ENCODE peak calls at places on chromosomes 5 and 9, in six cellular contexts. One of them, this sample, is unnamed.
A peak's percentile ranks its signal among the peaks of the same experiment; 100 is the strongest.

GRCh38 chr9:130478731-130479575 is 34.2 kb downstream of the ASS1 start:
- DNase-seq in AG10803: no peak
- DNase-seq in ovary: no peak
- DNase-seq in upper lobe of right lung: no peak
- DNase-seq in left ventricle myocardium inferior: no peak
- DNase-seq in breast epithelium: no peak
- DNase-seq in this sample: no peak

GRCh38 chr5:130289132-130290088 is 385.1 kb downstream of the CHSY3 start:
- DNase-seq in AG10803: peak; percentile 23
- DNase-seq in left ventricle myocardium inferior: no peak
- DNase-seq in upper lobe of right lung: no peak
- DNase-seq in breast epithelium: no peak
- DNase-seq in ovary: no peak
- DNase-seq in this sample: no peak

GRCh38 chr5:120304653-120305052 is 159.4 kb upstream of the PRR16 start:
- DNase-seq in ovary: no peak
- DNase-seq in left ventricle myocardium inferior: no peak
- DNase-seq in breast epithelium: no peak
- DNase-seq in upper lobe of right lung: no peak
- DNase-seq in AG10803: peak; percentile 86
- DNase-seq in this sample: no peak

GRCh38 chr9:100087218-100087617 is 11.6 kb downstream of the ERP44 start:
- DNase-seq in ovary: no peak
- DNase-seq in breast epithelium: no peak
- DNase-seq in left ventricle myocardium inferior: no peak
- DNase-seq in upper lobe of right lung: no peak
- DNase-seq in AG10803: peak; percentile 11
- DNase-seq in this sample: no peak

GRCh38 chr9:134617836-134618162 is 23.8 kb upstream of the COL5A1 start:
- DNase-seq in upper lobe of right lung: peak; percentile 41
- DNase-seq in AG10803: no peak
- DNase-seq in ovary: no peak
- DNase-seq in breast epithelium: no peak
- DNase-seq in left ventricle myocardium inferior: no peak
- DNase-seq in this sample: peak; percentile 79

GRCh38 chr9:97985058-97985861 is 2.1 kb downstream of the ANP32B start:
- DNase-seq in ovary: no peak
- DNase-seq in upper lobe of right lung: no peak
- DNase-seq in left ventricle myocardium inferior: no peak
- DNase-seq in breast epithelium: peak; percentile 53
- DNase-seq in AG10803: peak; percentile 20
- DNase-seq in this sample: no peak

GRCh38 chr9:126853667-126854066 is 6.8 kb upstream of the ZBTB34 start:
- DNase-seq in left ventricle myocardium inferior: no peak
- DNase-seq in ovary: no peak
- DNase-seq in breast epithelium: no peak
- DNase-seq in AG10803: peak; percentile 64
- DNase-seq in upper lobe of right lung: no peak
- DNase-seq in this sample: no peak

GRCh38 chr5:133230823-133231578 is 179.2 kb downstream of the HSPA4 start:
- DNase-seq in AG10803: no peak
- DNase-seq in ovary: no peak
- DNase-seq in upper lobe of right lung: no peak
- DNase-seq in left ventricle myocardium inferior: no peak
- DNase-seq in breast epithelium: no peak
- DNase-seq in this sample: no peak

GRCh38 chr5:79795764-79796398 is 106.2 kb downstream of the CMYA5 start:
- DNase-seq in breast epithelium: peak; percentile 58
- DNase-seq in left ventricle myocardium inferior: peak; percentile 59
- DNase-seq in ovary: peak; percentile 55
- DNase-seq in upper lobe of right lung: no peak
- DNase-seq in AG10803: peak; percentile 18
- DNase-seq in this sample: no peak

GRCh38 chr5:116788851-116789403 is 214.3 kb upstream of the SEMA6A start:
- DNase-seq in breast epithelium: no peak
- DNase-seq in ovary: no peak
- DNase-seq in upper lobe of right lung: no peak
- DNase-seq in left ventricle myocardium inferior: no peak
- DNase-seq in AG10803: no peak
- DNase-seq in this sample: no peak

GRCh38 chr9:21455320-21455719 is 15.1 kb downstream of the IFNA1 start:
- DNase-seq in breast epithelium: no peak
- DNase-seq in upper lobe of right lung: no peak
- DNase-seq in ovary: no peak
- DNase-seq in left ventricle myocardium inferior: no peak
- DNase-seq in AG10803: peak; percentile 49
- DNase-seq in this sample: no peak

GRCh38 chr5:56818409-56819026 is 3.2 kb downstream of the MAP3K1 start:
- DNase-seq in ovary: no peak
- DNase-seq in left ventricle myocardium inferior: no peak
- DNase-seq in upper lobe of right lung: no peak
- DNase-seq in AG10803: no peak
- DNase-seq in breast epithelium: no peak
- DNase-seq in this sample: no peak

GRCh38 chr5:159184236-159184635 is 25.1 kb downstream of the RNF145 start:
- DNase-seq in upper lobe of right lung: no peak
- DNase-seq in ovary: no peak
- DNase-seq in AG10803: no peak
- DNase-seq in breast epithelium: no peak
- DNase-seq in left ventricle myocardium inferior: no peak
- DNase-seq in this sample: no peak

GRCh38 chr5:10451137-10451824 is 9.6 kb downstream of the ROPN1L start:
- DNase-seq in breast epithelium: no peak
- DNase-seq in ovary: no peak
- DNase-seq in left ventricle myocardium inferior: no peak
- DNase-seq in upper lobe of right lung: no peak
- DNase-seq in AG10803: no peak
- DNase-seq in this sample: no peak

GRCh38 chr5:172505403-172505759 is 51.1 kb upstream of the SH3PXD2B start:
- DNase-seq in AG10803: no peak
- DNase-seq in left ventricle myocardium inferior: no peak
- DNase-seq in ovary: peak; percentile 17
- DNase-seq in breast epithelium: no peak
- DNase-seq in upper lobe of right lung: no peak
- DNase-seq in this sample: no peak

GRCh38 chr9:114387678-114388431 is at the start of gene AKNA:
- DNase-seq in ovary: peak; percentile 84
- DNase-seq in AG10803: peak; percentile 78
- DNase-seq in left ventricle myocardium inferior: peak; percentile 75
- DNase-seq in breast epithelium: peak; percentile 67
- DNase-seq in upper lobe of right lung: peak; percentile 91
- DNase-seq in this sample: no peak

GRCh38 chr5:61416410-61416809 is 84.4 kb downstream of the ZSWIM6 start:
- DNase-seq in breast epithelium: no peak
- DNase-seq in ovary: no peak
- DNase-seq in upper lobe of right lung: no peak
- DNase-seq in AG10803: no peak
- DNase-seq in left ventricle myocardium inferior: no peak
- DNase-seq in this sample: no peak

GRCh38 chr9:104780796-104781395 is 17.0 kb downstream of the NIPSNAP3B start:
- DNase-seq in left ventricle myocardium inferior: no peak
- DNase-seq in AG10803: peak; percentile 53
- DNase-seq in upper lobe of right lung: no peak
- DNase-seq in ovary: no peak
- DNase-seq in breast epithelium: no peak
- DNase-seq in this sample: no peak
- TF ChIP-seq CTCF in left ventricle myocardium inferior: peak; percentile 43
- TF ChIP-seq CTCF in AG10803: peak; percentile 69
- TF ChIP-seq CTCF in upper lobe of right lung: peak; percentile 38
- TF ChIP-seq CTCF in ovary: no peak
- TF ChIP-seq CTCF in breast epithelium: no peak
- TF ChIP-seq CTCF in this sample: peak; percentile 86

GRCh38 chr5:50320131-50320749 is 120.8 kb downstream of the EMB start:
- DNase-seq in left ventricle myocardium inferior: no peak
- DNase-seq in breast epithelium: no peak
- DNase-seq in ovary: no peak
- DNase-seq in upper lobe of right lung: no peak
- DNase-seq in AG10803: no peak
- DNase-seq in this sample: no peak
- TF ChIP-seq CTCF in left ventricle myocardium inferior: no peak
- TF ChIP-seq CTCF in breast epithelium: no peak
- TF ChIP-seq CTCF in ovary: no peak
- TF ChIP-seq CTCF in upper lobe of right lung: peak; percentile 18
- TF ChIP-seq CTCF in AG10803: no peak
- TF ChIP-seq CTCF in this sample: peak; percentile 59

DNA sequence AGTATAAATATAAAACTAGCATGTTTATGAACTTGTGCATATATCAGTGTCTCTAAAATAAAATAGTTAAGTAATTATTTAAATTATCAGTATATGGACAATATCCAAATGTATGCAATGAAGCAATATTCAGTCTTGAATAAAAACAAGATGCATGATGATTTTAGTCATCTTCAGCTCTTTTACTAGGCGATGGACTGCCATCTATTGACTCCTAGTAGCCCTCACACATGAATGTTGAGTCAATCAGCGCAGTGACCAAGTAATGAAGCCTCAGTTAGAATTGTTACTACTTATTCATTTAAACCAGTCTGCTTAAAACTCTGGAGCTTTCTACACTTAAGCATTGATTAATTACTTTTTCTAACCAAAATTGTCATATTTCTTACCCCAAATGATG is 92.9 kb upstream of the GRHPR start:
- DNase-seq in upper lobe of right lung: no peak
- DNase-seq in AG10803: peak; percentile 43
- DNase-seq in breast epithelium: no peak
- DNase-seq in left ventricle myocardium inferior: no peak
- DNase-seq in ovary: no peak
- DNase-seq in this sample: no peak
- TF ChIP-seq CTCF in upper lobe of right lung: no peak
- TF ChIP-seq CTCF in AG10803: peak; percentile 52
- TF ChIP-seq CTCF in breast epithelium: no peak
- TF ChIP-seq CTCF in left ventricle myocardium inferior: peak; percentile 43
- TF ChIP-seq CTCF in ovary: no peak
- TF ChIP-seq CTCF in this sample: peak; percentile 80

DNA sequence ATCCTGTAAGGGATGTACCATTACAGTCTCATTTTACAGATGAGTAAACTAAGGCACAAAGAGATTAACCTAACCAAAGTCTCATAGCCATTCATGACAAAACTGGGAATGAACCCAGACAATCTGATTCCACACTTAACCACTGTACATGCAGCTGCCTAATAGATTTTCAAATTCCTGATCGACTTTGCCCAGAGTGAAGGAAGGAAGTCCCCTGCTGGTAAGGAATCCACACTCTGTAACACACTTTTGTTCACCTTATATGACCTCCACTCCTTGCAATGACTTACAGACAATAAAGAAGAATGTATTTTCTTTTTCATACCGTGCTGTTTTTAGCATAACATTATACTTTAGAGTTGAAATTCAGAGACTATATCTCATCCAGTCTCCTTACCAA is 31.3 kb upstream of the PLPP6 start:
- DNase-seq in left ventricle myocardium inferior: no peak
- DNase-seq in AG10803: peak; percentile 13
- DNase-seq in breast epithelium: no peak
- DNase-seq in upper lobe of right lung: no peak
- DNase-seq in ovary: no peak
- DNase-seq in this sample: no peak
- TF ChIP-seq CTCF in left ventricle myocardium inferior: no peak
- TF ChIP-seq CTCF in AG10803: no peak
- TF ChIP-seq CTCF in breast epithelium: no peak
- TF ChIP-seq CTCF in upper lobe of right lung: no peak
- TF ChIP-seq CTCF in ovary: no peak
- TF ChIP-seq CTCF in this sample: peak; percentile 40

GRCh38 chr5:3195991-3196390 is 399.6 kb upstream of the IRX1 start:
- DNase-seq in upper lobe of right lung: no peak
- DNase-seq in left ventricle myocardium inferior: no peak
- DNase-seq in breast epithelium: no peak
- DNase-seq in AG10803: no peak
- DNase-seq in ovary: no peak
- DNase-seq in this sample: peak; percentile 59

GRCh38 chr5:3194684-3195083 is 400.9 kb upstream of the IRX1 start:
- DNase-seq in AG10803: no peak
- DNase-seq in left ventricle myocardium inferior: no peak
- DNase-seq in breast epithelium: no peak
- DNase-seq in ovary: no peak
- DNase-seq in upper lobe of right lung: no peak
- DNase-seq in this sample: peak; percentile 59

GRCh38 chr5:3197237-3197636 is 398.4 kb upstream of the IRX1 start:
- DNase-seq in ovary: no peak
- DNase-seq in breast epithelium: no peak
- DNase-seq in AG10803: no peak
- DNase-seq in upper lobe of right lung: no peak
- DNase-seq in left ventricle myocardium inferior: no peak
- DNase-seq in this sample: no peak

GRCh38 chr5:3191585-3191984 is 404.0 kb upstream of the IRX1 start:
- DNase-seq in breast epithelium: no peak
- DNase-seq in left ventricle myocardium inferior: no peak
- DNase-seq in upper lobe of right lung: no peak
- DNase-seq in AG10803: no peak
- DNase-seq in ovary: no peak
- DNase-seq in this sample: peak; percentile 62

GRCh38 chr5:3194141-3194540 is 401.5 kb upstream of the IRX1 start:
- DNase-seq in AG10803: no peak
- DNase-seq in left ventricle myocardium inferior: no peak
- DNase-seq in ovary: no peak
- DNase-seq in upper lobe of right lung: no peak
- DNase-seq in breast epithelium: no peak
- DNase-seq in this sample: peak; percentile 50
- TF ChIP-seq CTCF in AG10803: no peak
- TF ChIP-seq CTCF in left ventricle myocardium inferior: no peak
- TF ChIP-seq CTCF in ovary: no peak
- TF ChIP-seq CTCF in upper lobe of right lung: no peak
- TF ChIP-seq CTCF in breast epithelium: no peak
- TF ChIP-seq CTCF in this sample: no peak

DNA sequence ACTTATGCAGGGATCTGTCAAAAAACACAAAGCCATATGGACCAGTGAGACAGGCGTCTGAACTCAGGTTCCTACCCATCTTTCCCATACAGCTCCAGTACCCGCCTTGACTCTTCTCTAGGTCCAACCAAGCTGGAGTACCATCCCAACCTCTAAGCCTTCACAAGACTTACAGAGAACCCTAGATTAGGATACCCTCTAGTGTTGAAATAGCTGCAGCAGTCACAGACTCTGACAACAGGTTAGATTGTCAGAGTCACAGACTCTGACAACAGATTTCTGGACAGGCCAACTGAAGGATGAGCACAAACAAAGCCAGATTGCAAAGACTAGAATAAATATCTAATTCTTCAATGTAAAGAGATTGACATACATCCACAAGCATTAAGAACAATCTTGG is 266.1 kb downstream of the GRIA1 start:
- DNase-seq in breast epithelium: no peak
- DNase-seq in AG10803: no peak
- DNase-seq in upper lobe of right lung: no peak
- DNase-seq in ovary: no peak
- DNase-seq in left ventricle myocardium inferior: no peak
- DNase-seq in this sample: no peak
- TF ChIP-seq CTCF in breast epithelium: no peak
- TF ChIP-seq CTCF in AG10803: peak; percentile 42
- TF ChIP-seq CTCF in upper lobe of right lung: no peak
- TF ChIP-seq CTCF in ovary: no peak
- TF ChIP-seq CTCF in left ventricle myocardium inferior: no peak
- TF ChIP-seq CTCF in this sample: peak; percentile 52

GRCh38 chr5:8997542-8998070 is 548.3 kb downstream of the SEMA5A start:
- DNase-seq in breast epithelium: no peak
- DNase-seq in ovary: no peak
- DNase-seq in upper lobe of right lung: no peak
- DNase-seq in AG10803: no peak
- DNase-seq in left ventricle myocardium inferior: no peak
- DNase-seq in this sample: no peak

GRCh38 chr5:8993031-8993430 is 552.8 kb downstream of the SEMA5A start:
- DNase-seq in upper lobe of right lung: no peak
- DNase-seq in left ventricle myocardium inferior: no peak
- DNase-seq in breast epithelium: no peak
- DNase-seq in AG10803: no peak
- DNase-seq in ovary: no peak
- DNase-seq in this sample: no peak
- TF ChIP-seq CTCF in upper lobe of right lung: peak; percentile 26
- TF ChIP-seq CTCF in left ventricle myocardium inferior: no peak
- TF ChIP-seq CTCF in breast epithelium: no peak
- TF ChIP-seq CTCF in AG10803: peak; percentile 45
- TF ChIP-seq CTCF in ovary: no peak
- TF ChIP-seq CTCF in this sample: peak; percentile 78